ENCODE peak calls at places on chromosomes 12 and 14, in nine cellular contexts. C is upper lobe of right lung, Z is GM10248, J is A549, L is B cell, H is fibroblast of lung, V is choroid plexus epithelial cell, O is mucosa of descending colon, K is progenitor cell of endocrine pancreas. S is an unnamed sample.

GRCh38 chr14:81169711-81170103 is 51.1 kb downstream of the GTF2A1 start:
- DNase-seq in Z (peak; percentile 14), C (peak; percentile 83), V (peak; percentile 13), K (no peak), L (no peak), J (no peak), O (peak; percentile 69), H (no peak), S (peak; percentile 24)

GRCh38 chr14:37168721-37169120 is 3.7 kb downstream of the SLC25A21 start:
- DNase-seq in H (no peak), C (no peak), Z (no peak), V (no peak), K (no peak), O (peak; percentile 16), L (no peak), J (no peak), S (no peak)

GRCh38 chr12:6961278-6961694 is 9.2 kb downstream of the PHB2 start:
- DNase-seq in L (peak; percentile 82), K (no peak), J (no peak), O (peak; percentile 76), H (peak; percentile 61), C (peak; percentile 94), V (no peak), Z (peak; percentile 57), S (peak; percentile 65)

GRCh38 chr12:57343703-57344378 is 87.0 kb downstream of the R3HDM2 start:
- DNase-seq in H (no peak), K (no peak), J (no peak), V (no peak), L (no peak), O (no peak), C (no peak), Z (peak; percentile 27), S (peak; percentile 38)

GRCh38 chr14:69999246-69999645 is 120.0 kb downstream of the SMOC1 start:
- DNase-seq in Z (no peak), V (peak; percentile 99), L (no peak), O (no peak), K (no peak), J (peak; percentile 80), C (no peak), H (peak; percentile 92), S (no peak)

GRCh38 chr12:116538076-116538591 is 21.0 kb upstream of the MAP1LC3B2 start:
- DNase-seq in J (no peak), O (no peak), K (no peak), H (no peak), V (no peak), Z (peak; percentile 50), C (no peak), L (no peak), S (peak; percentile 57)

GRCh38 chr14:96590190-96590860 is 88.1 kb downstream of the PAPOLA start:
- DNase-seq in H (no peak), O (no peak), K (no peak), L (no peak), J (no peak), V (no peak), C (peak; percentile 3), Z (no peak), S (no peak)

GRCh38 chr12:124720687-124721500 is 142.8 kb downstream of the SCARB1 start:
- DNase-seq in L (no peak), Z (no peak), V (peak; percentile 36), H (peak; percentile 87), K (no peak), J (no peak), O (no peak), C (no peak), S (no peak)

GRCh38 chr12:76142305-76142704 is 57.8 kb upstream of the NAP1L1 start:
- DNase-seq in V (no peak), J (no peak), C (no peak), O (no peak), Z (no peak), K (no peak), H (no peak), L (no peak), S (no peak)

GRCh38 chr12:34398706-34399630 is 376.7 kb downstream of the ALG10 start:
- DNase-seq in H (no peak), O (no peak), C (peak; percentile 58), L (no peak), Z (peak; percentile 2), V (no peak), K (peak; percentile 9), J (no peak), S (peak; percentile 9)

GRCh38 chr12:69534389-69534822 is 50.9 kb upstream of the CCT2 start:
- DNase-seq in K (no peak), H (peak; percentile 100), Z (peak; percentile 47), J (peak; percentile 30), C (no peak), O (peak; percentile 35), L (no peak), V (peak; percentile 100), S (peak; percentile 58)

GRCh38 chr14:88706425-88706824 is 86.3 kb downstream of the EML5 start:
- DNase-seq in J (no peak), H (peak; percentile 55), C (no peak), Z (no peak), L (no peak), V (peak; percentile 1), K (no peak), O (no peak), S (no peak)

GRCh38 chr12:55697686-55698085 is 10.0 kb downstream of the ITGA7 start:
- DNase-seq in V (no peak), O (no peak), H (no peak), C (peak; percentile 40), Z (no peak), J (no peak), L (no peak), K (no peak), S (no peak)

GRCh38 chr14:93112891-93113677 is 2.6 kb downstream of the ITPK1 start:
- DNase-seq in V (peak; percentile 92), H (peak; percentile 69), Z (peak; percentile 76), K (peak; percentile 47), J (peak; percentile 76), C (peak; percentile 83), L (peak; percentile 82), O (peak; percentile 98), S (peak; percentile 76)

GRCh38 chr12:113273053-113273725 is 51.9 kb downstream of the TPCN1 start:
- DNase-seq in J (no peak), K (no peak), C (peak; percentile 46), L (no peak), H (peak; percentile 18), V (peak; percentile 46), Z (no peak), O (no peak), S (no peak)

GRCh38 chr12:8746046-8746445 is 48.3 kb downstream of the RIMKLB start:
- DNase-seq in K (no peak), C (no peak), Z (no peak), O (no peak), L (no peak), H (no peak), J (no peak), V (no peak), S (no peak)

GRCh38 chr12:96812153-96812552 is 94.9 kb upstream of the NEDD1 start:
- DNase-seq in J (no peak), L (no peak), C (no peak), V (no peak), H (no peak), Z (no peak), K (no peak), O (no peak), S (no peak)

GRCh38 chr12:95802482-95803264 is 12.1 kb upstream of the NTN4 start:
- DNase-seq in H (peak; percentile 91), C (no peak), Z (no peak), L (no peak), O (peak; percentile 53), V (peak; percentile 84), J (peak; percentile 67), K (no peak), S (no peak)

GRCh38 chr14:105924951-105925591 is 398.7 kb downstream of the TMEM121 start:
- DNase-seq in C (peak; percentile 41), J (no peak), L (no peak), H (no peak), Z (no peak), K (no peak), V (no peak), O (no peak), S (no peak)

DNA sequence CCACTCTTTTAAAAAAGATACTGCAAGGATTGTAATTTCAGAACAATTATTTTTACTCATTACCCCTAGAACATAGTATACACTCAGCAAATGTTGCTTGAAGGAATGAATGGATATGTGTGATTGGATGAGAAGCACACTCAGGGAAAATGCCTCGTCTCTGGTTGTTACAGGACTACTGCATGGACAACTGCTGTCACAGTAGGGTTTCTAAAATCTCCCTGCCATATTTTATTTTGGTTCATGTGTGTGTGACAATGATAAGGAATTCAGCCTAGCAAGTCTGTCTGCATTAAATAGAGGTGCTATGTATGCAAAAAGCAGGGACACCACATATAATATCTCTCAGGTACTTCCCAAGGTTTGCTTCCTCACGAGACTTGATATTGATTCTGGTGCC is 1.4 kb downstream of the PTPRR start:
- DNase-seq in K (no peak), O (no peak), Z (no peak), C (no peak), J (no peak), H (no peak), V (no peak), L (no peak), S (no peak)
- TF ChIP-seq CTCF in K (no peak), O (no peak), Z (no peak), C (no peak), J (no peak), H (no peak), V (no peak), L (no peak), S (no peak)

GRCh38 chr12:62582065-62582366 is 115.4 kb downstream of the MON2 start:
- DNase-seq in Z (no peak), J (no peak), V (no peak), C (no peak), K (no peak), O (no peak), H (no peak), L (no peak), S (no peak)
- TF ChIP-seq CTCF in Z (no peak), J (peak; percentile 18), V (no peak), C (no peak), K (no peak), O (no peak), H (no peak), L (peak; percentile 11), S (no peak)

DNA sequence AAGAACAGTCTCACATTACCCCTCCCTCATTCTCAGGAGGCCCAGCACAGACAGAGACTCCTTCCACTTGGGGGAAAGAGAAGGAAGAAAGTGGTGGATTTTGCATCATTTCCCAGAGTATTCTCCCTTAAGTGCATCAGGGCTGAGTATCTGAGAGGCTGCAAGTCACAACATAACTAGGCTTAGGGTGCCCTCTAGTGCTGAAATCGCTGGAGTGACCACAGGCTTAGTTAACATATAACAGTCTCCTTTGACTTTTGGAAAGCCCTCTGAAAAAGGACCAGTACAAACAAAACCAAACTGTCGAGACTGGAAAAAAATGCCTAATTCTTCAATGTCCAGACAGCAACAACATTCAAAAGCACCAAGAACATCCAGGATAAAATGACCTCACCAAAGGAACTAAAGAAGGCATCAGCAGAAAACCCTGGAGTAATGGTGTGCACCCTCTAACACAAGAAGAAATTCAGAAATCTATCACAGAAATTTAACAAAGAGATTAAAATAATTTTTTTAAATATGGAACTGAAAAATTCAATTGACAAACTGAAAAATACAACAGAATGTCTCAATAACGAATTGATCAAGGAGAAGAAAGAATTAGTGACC is 412.3 kb downstream of the RPS29 start:
- DNase-seq in H (peak; percentile 59), K (peak; percentile 58), O (peak; percentile 75), J (peak; percentile 33), V (peak; percentile 70), C (no peak), Z (peak; percentile 29), L (peak; percentile 76), S (peak; percentile 41)
- TF ChIP-seq CTCF in H (peak; percentile 73), K (peak; percentile 77), O (no peak), J (peak; percentile 57), V (peak; percentile 68), C (peak; percentile 55), Z (peak; percentile 79), L (peak; percentile 80), S (peak; percentile 69)

GRCh38 chr12:49282302-49282701 is 12.6 kb upstream of the PRPH start:
- DNase-seq in O (no peak), V (no peak), J (no peak), Z (no peak), K (no peak), L (no peak), H (no peak), C (no peak), S (no peak)
- TF ChIP-seq CTCF in O (no peak), V (no peak), J (no peak), Z (no peak), K (no peak), L (no peak), H (no peak), C (no peak), S (no peak)

S was measured in GM13976.